ENCODE peak calls at places on chromosomes 4 and X, in five cellular contexts. One of them, this sample, is unnamed.

GRCh38 chrX:14497184-14497666 is 32.1 kb upstream of the GLRA2 start:
- DNase-seq in activated B cell treated with CpG ODN at 0.5 μM for 24 hours: no peak
- DNase-seq in chondrocyte: no peak
- DNase-seq in AG10803: peak; percentile 8
- DNase-seq in PC-3: no peak
- DNase-seq in this sample: no peak

GRCh38 chrX:13605611-13606010 is 36.2 kb downstream of the EGFL6 start:
- DNase-seq in PC-3: no peak
- DNase-seq in AG10803: no peak
- DNase-seq in chondrocyte: no peak
- DNase-seq in activated B cell treated with CpG ODN at 0.5 μM for 24 hours: no peak
- DNase-seq in this sample: no peak

GRCh38 chr4:48557478-48557877 is 67.4 kb downstream of the ZAR1 start:
- DNase-seq in PC-3: peak; percentile 13
- DNase-seq in AG10803: no peak
- DNase-seq in chondrocyte: no peak
- DNase-seq in activated B cell treated with CpG ODN at 0.5 μM for 24 hours: no peak
- DNase-seq in this sample: no peak

GRCh38 chr4:10526431-10527222 is 69.4 kb upstream of the ZNF518B start:
- DNase-seq in chondrocyte: no peak
- DNase-seq in activated B cell treated with CpG ODN at 0.5 μM for 24 hours: no peak
- DNase-seq in AG10803: no peak
- DNase-seq in PC-3: peak; percentile 75
- DNase-seq in this sample: no peak

GRCh38 chrX:31099536-31100090 is 27.8 kb upstream of the FTHL17 start:
- DNase-seq in AG10803: no peak
- DNase-seq in PC-3: no peak
- DNase-seq in chondrocyte: no peak
- DNase-seq in activated B cell treated with CpG ODN at 0.5 μM for 24 hours: no peak
- DNase-seq in this sample: no peak

GRCh38 chr4:19358015-19358414 is 893.7 kb upstream of the SLIT2 start:
- DNase-seq in activated B cell treated with CpG ODN at 0.5 μM for 24 hours: no peak
- DNase-seq in PC-3: peak; percentile 46
- DNase-seq in chondrocyte: no peak
- DNase-seq in AG10803: peak; percentile 33
- DNase-seq in this sample: no peak

GRCh38 chr4:121706595-121707021 is 9.8 kb upstream of the ANXA5 start:
- DNase-seq in PC-3: no peak
- DNase-seq in activated B cell treated with CpG ODN at 0.5 μM for 24 hours: no peak
- DNase-seq in AG10803: peak; percentile 93
- DNase-seq in chondrocyte: no peak
- DNase-seq in this sample: no peak

GRCh38 chr4:75015627-75016026 is 82.7 kb downstream of the PARM1 start:
- DNase-seq in AG10803: no peak
- DNase-seq in chondrocyte: no peak
- DNase-seq in activated B cell treated with CpG ODN at 0.5 μM for 24 hours: no peak
- DNase-seq in PC-3: no peak
- DNase-seq in this sample: peak; percentile 81

GRCh38 chr4:32858971-32859370 is 2138.8 kb downstream of the PCDH7 start:
- DNase-seq in activated B cell treated with CpG ODN at 0.5 μM for 24 hours: no peak
- DNase-seq in AG10803: peak; percentile 51
- DNase-seq in PC-3: peak; percentile 83
- DNase-seq in chondrocyte: no peak
- DNase-seq in this sample: no peak

GRCh38 chrX:50723006-50723405 is 91.0 kb downstream of the SHROOM4 start:
- DNase-seq in AG10803: peak; percentile 31
- DNase-seq in PC-3: peak; percentile 58
- DNase-seq in chondrocyte: no peak
- DNase-seq in activated B cell treated with CpG ODN at 0.5 μM for 24 hours: no peak
- DNase-seq in this sample: no peak

GRCh38 chrX:57445046-57445445 is 146.8 kb upstream of the ZXDB start:
- DNase-seq in PC-3: peak; percentile 53
- DNase-seq in chondrocyte: no peak
- DNase-seq in activated B cell treated with CpG ODN at 0.5 μM for 24 hours: no peak
- DNase-seq in AG10803: no peak
- DNase-seq in this sample: no peak

GRCh38 chr4:121113680-121114079 is 41.3 kb upstream of the NDNF start:
- DNase-seq in activated B cell treated with CpG ODN at 0.5 μM for 24 hours: no peak
- DNase-seq in AG10803: no peak
- DNase-seq in chondrocyte: no peak
- DNase-seq in PC-3: no peak
- DNase-seq in this sample: no peak

GRCh38 chr4:5387457-5387856 is 320.9 kb downstream of the EVC2 start:
- DNase-seq in chondrocyte: no peak
- DNase-seq in activated B cell treated with CpG ODN at 0.5 μM for 24 hours: no peak
- DNase-seq in PC-3: peak; percentile 8
- DNase-seq in AG10803: no peak
- DNase-seq in this sample: no peak

GRCh38 chr4:40238700-40239548 is 42.1 kb downstream of the RHOH start:
- DNase-seq in PC-3: no peak
- DNase-seq in activated B cell treated with CpG ODN at 0.5 μM for 24 hours: no peak
- DNase-seq in AG10803: no peak
- DNase-seq in chondrocyte: no peak
- DNase-seq in this sample: no peak

GRCh38 chrX:4484266-4484665 is 770.8 kb upstream of the PRKX start:
- DNase-seq in chondrocyte: no peak
- DNase-seq in AG10803: no peak
- DNase-seq in activated B cell treated with CpG ODN at 0.5 μM for 24 hours: no peak
- DNase-seq in PC-3: no peak
- DNase-seq in this sample: no peak

GRCh38 chr4:35710343-35710742 is 534.0 kb downstream of the ARAP2 start:
- DNase-seq in PC-3: no peak
- DNase-seq in activated B cell treated with CpG ODN at 0.5 μM for 24 hours: no peak
- DNase-seq in AG10803: no peak
- DNase-seq in chondrocyte: no peak
- DNase-seq in this sample: no peak

GRCh38 chr4:27836505-27836904 is 975.9 kb downstream of the STIM2 start:
- DNase-seq in activated B cell treated with CpG ODN at 0.5 μM for 24 hours: no peak
- DNase-seq in PC-3: no peak
- DNase-seq in AG10803: no peak
- DNase-seq in chondrocyte: no peak
- DNase-seq in this sample: no peak

GRCh38 chr4:89558147-89558546 is 250.5 kb upstream of the GPRIN3 start:
- DNase-seq in PC-3: peak; percentile 14
- DNase-seq in activated B cell treated with CpG ODN at 0.5 μM for 24 hours: no peak
- DNase-seq in AG10803: no peak
- DNase-seq in chondrocyte: no peak
- DNase-seq in this sample: no peak

GRCh38 chr4:134935320-134935719 is 733.7 kb upstream of the PABPC4L start:
- DNase-seq in chondrocyte: no peak
- DNase-seq in PC-3: peak; percentile 18
- DNase-seq in activated B cell treated with CpG ODN at 0.5 μM for 24 hours: no peak
- DNase-seq in AG10803: no peak
- DNase-seq in this sample: no peak
- TF ChIP-seq CTCF in chondrocyte: peak; percentile 68
- TF ChIP-seq CTCF in PC-3: peak; percentile 53
- TF ChIP-seq CTCF in activated B cell treated with CpG ODN at 0.5 μM for 24 hours: no peak
- TF ChIP-seq CTCF in AG10803: no peak
- TF ChIP-seq CTCF in this sample: peak; percentile 16

DNA sequence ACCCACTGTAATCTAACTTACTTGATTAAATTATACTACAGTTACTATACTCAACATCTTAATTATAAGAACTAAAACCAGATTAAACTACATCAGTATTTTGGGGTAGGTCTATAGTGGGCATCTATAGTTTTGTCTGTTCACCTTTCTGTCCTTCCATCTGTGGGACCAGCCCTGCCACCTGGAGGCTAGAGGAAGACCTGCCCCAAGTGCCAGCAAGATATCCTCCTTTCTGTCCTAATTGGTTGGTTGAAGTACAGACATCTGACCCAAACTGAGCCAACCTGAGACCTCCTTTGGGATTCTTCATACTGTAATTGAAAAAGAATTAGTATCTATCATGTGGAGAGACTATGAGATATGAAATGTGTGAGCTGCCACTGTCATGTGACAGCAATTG is 172.2 kb upstream of the TLL1 start:
- DNase-seq in PC-3: peak; percentile 42
- DNase-seq in chondrocyte: no peak
- DNase-seq in AG10803: no peak
- DNase-seq in activated B cell treated with CpG ODN at 0.5 μM for 24 hours: no peak
- DNase-seq in this sample: no peak
- TF ChIP-seq CTCF in PC-3: peak; percentile 64
- TF ChIP-seq CTCF in chondrocyte: peak; percentile 39
- TF ChIP-seq CTCF in AG10803: no peak
- TF ChIP-seq CTCF in activated B cell treated with CpG ODN at 0.5 μM for 24 hours: no peak
- TF ChIP-seq CTCF in this sample: peak; percentile 24

DNA sequence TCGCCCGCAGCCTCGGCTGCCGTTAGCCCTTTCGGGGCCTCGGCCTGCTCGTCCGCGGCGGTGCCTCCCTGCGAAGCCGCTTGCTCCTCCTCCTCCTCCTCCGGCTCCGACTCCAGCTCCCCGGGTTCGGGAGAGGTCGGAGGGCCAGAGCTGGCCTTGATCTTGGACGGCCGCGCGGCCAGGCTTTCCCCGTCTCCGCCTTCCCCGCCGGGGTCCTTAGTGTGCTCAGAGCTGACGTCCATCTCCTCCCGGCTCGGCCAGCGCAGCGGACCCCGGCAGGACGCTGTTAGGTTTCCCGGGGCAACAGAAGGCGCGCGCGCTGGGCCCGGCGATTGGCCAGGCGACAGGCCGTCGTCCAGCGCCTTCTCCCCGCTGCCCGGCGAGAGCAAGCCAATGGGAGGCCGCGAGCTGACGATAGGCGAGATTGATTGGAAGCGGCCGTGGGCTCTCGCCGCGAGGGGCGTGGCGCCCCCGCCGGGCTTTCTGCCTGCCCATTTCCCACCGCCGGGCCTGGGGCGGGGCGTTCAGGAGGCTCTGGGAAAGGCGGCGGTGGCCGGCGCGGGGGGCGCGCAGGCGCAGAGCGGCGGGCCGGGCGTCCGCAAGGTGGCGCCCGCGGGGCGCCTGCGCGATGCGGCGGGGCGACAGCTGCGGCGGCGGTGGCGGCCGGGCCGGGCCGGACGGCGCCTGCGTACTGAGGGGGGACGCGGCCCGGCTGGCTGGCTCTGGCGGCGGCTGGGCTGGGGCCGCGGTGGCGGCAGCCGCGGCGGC is at the start of gene TADA2B:
- DNase-seq in PC-3: peak; percentile 95
- DNase-seq in AG10803: peak; percentile 97
- DNase-seq in chondrocyte: peak; percentile 99
- DNase-seq in activated B cell treated with CpG ODN at 0.5 μM for 24 hours: peak; percentile 96
- DNase-seq in this sample: peak; percentile 99
- TF ChIP-seq CTCF in PC-3: no peak
- TF ChIP-seq CTCF in AG10803: no peak
- TF ChIP-seq CTCF in chondrocyte: peak; percentile 59
- TF ChIP-seq CTCF in activated B cell treated with CpG ODN at 0.5 μM for 24 hours: no peak
- TF ChIP-seq CTCF in this sample: no peak

GRCh38 chr4:138804705-138805104 is 210.9 kb upstream of the NOCT start:
- DNase-seq in activated B cell treated with CpG ODN at 0.5 μM for 24 hours: no peak
- DNase-seq in chondrocyte: no peak
- DNase-seq in PC-3: no peak
- DNase-seq in AG10803: no peak
- DNase-seq in this sample: no peak
- TF ChIP-seq CTCF in activated B cell treated with CpG ODN at 0.5 μM for 24 hours: no peak
- TF ChIP-seq CTCF in chondrocyte: no peak
- TF ChIP-seq CTCF in PC-3: no peak
- TF ChIP-seq CTCF in AG10803: no peak
- TF ChIP-seq CTCF in this sample: no peak

GRCh38 chr4:1749370-1749769 is 28.0 kb downstream of the TACC3 start:
- DNase-seq in activated B cell treated with CpG ODN at 0.5 μM for 24 hours: no peak
- DNase-seq in chondrocyte: no peak
- DNase-seq in AG10803: no peak
- DNase-seq in PC-3: no peak
- DNase-seq in this sample: no peak

GRCh38 chr4:1749826-1750225 is 28.5 kb downstream of the TACC3 start:
- DNase-seq in AG10803: no peak
- DNase-seq in PC-3: no peak
- DNase-seq in activated B cell treated with CpG ODN at 0.5 μM for 24 hours: no peak
- DNase-seq in chondrocyte: no peak
- DNase-seq in this sample: no peak

GRCh38 chr4:1747603-1747967 is 26.3 kb downstream of the TACC3 start:
- DNase-seq in activated B cell treated with CpG ODN at 0.5 μM for 24 hours: no peak
- DNase-seq in AG10803: no peak
- DNase-seq in PC-3: no peak
- DNase-seq in chondrocyte: no peak
- DNase-seq in this sample: no peak

GRCh38 chr4:1746919-1747602 is 25.7 kb downstream of the TACC3 start:
- DNase-seq in chondrocyte: no peak
- DNase-seq in AG10803: no peak
- DNase-seq in PC-3: no peak
- DNase-seq in activated B cell treated with CpG ODN at 0.5 μM for 24 hours: no peak
- DNase-seq in this sample: no peak

DNA sequence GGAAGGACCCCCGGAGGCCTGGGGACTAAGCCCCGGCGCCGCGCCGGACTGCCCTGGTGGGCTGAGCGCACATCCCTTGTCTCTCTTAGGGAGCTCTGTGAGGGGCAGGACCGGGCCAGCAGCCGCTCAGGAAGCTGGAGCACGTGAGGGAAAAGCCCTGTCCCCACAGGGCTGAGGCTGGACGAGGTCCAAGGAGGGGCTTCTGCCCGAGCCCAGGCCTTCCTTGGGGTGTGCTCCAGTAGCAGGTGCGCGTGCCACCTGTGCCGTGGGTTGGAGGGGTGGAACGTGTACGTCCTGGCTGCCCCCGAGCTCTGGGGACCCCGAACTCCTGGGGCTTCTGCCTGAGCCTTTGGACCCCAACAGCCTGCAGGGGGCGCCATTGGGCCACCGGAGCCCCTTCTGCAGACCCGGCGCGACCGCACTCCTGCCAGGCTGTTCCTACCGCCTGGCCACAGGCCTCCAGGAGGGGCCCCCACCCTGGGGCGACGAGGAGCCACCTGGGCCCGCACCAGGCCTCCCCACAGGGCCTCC is 27.2 kb downstream of the TACC3 start:
- DNase-seq in chondrocyte: no peak
- DNase-seq in AG10803: peak; percentile 38
- DNase-seq in PC-3: peak; percentile 55
- DNase-seq in activated B cell treated with CpG ODN at 0.5 μM for 24 hours: peak; percentile 74
- DNase-seq in this sample: peak; percentile 89
- TF ChIP-seq CTCF in chondrocyte: peak; percentile 94
- TF ChIP-seq CTCF in AG10803: peak; percentile 61
- TF ChIP-seq CTCF in PC-3: peak; percentile 66
- TF ChIP-seq CTCF in activated B cell treated with CpG ODN at 0.5 μM for 24 hours: peak; percentile 15
- TF ChIP-seq CTCF in this sample: peak; percentile 85

GRCh38 chrX:129039176-129039575 is 484.1 kb downstream of the SMARCA1 start:
- DNase-seq in PC-3: no peak
- DNase-seq in AG10803: no peak
- DNase-seq in chondrocyte: no peak
- DNase-seq in activated B cell treated with CpG ODN at 0.5 μM for 24 hours: no peak
- DNase-seq in this sample: no peak
- TF ChIP-seq CTCF in PC-3: no peak
- TF ChIP-seq CTCF in AG10803: no peak
- TF ChIP-seq CTCF in chondrocyte: no peak
- TF ChIP-seq CTCF in activated B cell treated with CpG ODN at 0.5 μM for 24 hours: no peak
- TF ChIP-seq CTCF in this sample: no peak